ENCODE peak calls at places on chromosome 4, in ten cellular contexts. Z, C, K, A, V, F, E, P, N and W are unnamed samples.

GRCh38 chr4:8208565-8208964 is 9.5 kb downstream of the SH3TC1 start:
- DNase-seq in V (no peak), N (no peak), A (no peak), C (no peak), P (no peak), F (no peak), E (no peak), Z (no peak), K (no peak), W (no peak)

GRCh38 chr4:148060264-148061138 is 328.6 kb downstream of the ARHGAP10 start:
- DNase-seq in A (no peak), F (no peak), C (no peak), P (no peak), Z (no peak), E (no peak), K (no peak), N (no peak), V (no peak), W (no peak)

GRCh38 chr4:87529187-87529586 is at the start of gene SPARCL1:
- DNase-seq in A (no peak), F (no peak), Z (peak), P (no peak), E (no peak), K (no peak), N (peak), V (no peak), C (no peak), W (no peak)

GRCh38 chr4:36004231-36004851 is 240.0 kb downstream of the ARAP2 start:
- DNase-seq in V (no peak), F (no peak), A (no peak), Z (no peak), E (no peak), C (no peak), K (no peak), P (no peak), N (no peak), W (no peak)

GRCh38 chr4:185914583-185915199 is 102.7 kb upstream of the SORBS2 start:
- DNase-seq in V (no peak), P (no peak), K (peak), Z (no peak), E (no peak), C (no peak), A (no peak), F (no peak), N (peak), W (no peak)

GRCh38 chr4:113851816-113852215 is 90.3 kb upstream of the CAMK2D start:
- DNase-seq in E (no peak), N (peak), Z (no peak), F (no peak), V (no peak), A (no peak), C (no peak), P (no peak), K (no peak), W (no peak)

GRCh38 chr4:6524436-6524835 is 50.6 kb upstream of the MAN2B2 start:
- DNase-seq in Z (no peak), N (no peak), F (no peak), V (no peak), A (no peak), E (no peak), P (no peak), C (no peak), K (no peak), W (no peak)

GRCh38 chr4:80307183-80307735 is 28.3 kb upstream of the CFAP299 start:
- DNase-seq in F (no peak), A (no peak), N (peak), K (peak), P (no peak), E (no peak), V (no peak), C (no peak), Z (no peak), W (no peak)

GRCh38 chr4:3766791-3767561 is 791 bp downstream of the ADRA2C start:
- DNase-seq in P (peak), Z (no peak), F (no peak), N (peak), A (no peak), E (no peak), C (no peak), V (no peak), K (peak), W (no peak)

GRCh38 chr4:139153411-139154133 is 23.4 kb downstream of the ELF2 start:
- DNase-seq in E (no peak), N (peak), K (peak), V (no peak), Z (no peak), F (no peak), A (no peak), C (no peak), P (no peak), W (no peak)

GRCh38 chr4:2363056-2363719 is 55.3 kb downstream of the ZFYVE28 start:
- DNase-seq in A (no peak), C (no peak), N (peak), P (no peak), E (no peak), F (no peak), K (no peak), Z (peak), V (no peak), W (no peak)

GRCh38 chr4:122746485-122746965 is 14.0 kb downstream of the BBS12 start:
- DNase-seq in P (no peak), F (no peak), V (no peak), A (no peak), C (no peak), K (peak), Z (no peak), E (no peak), N (peak), W (no peak)